ENCODE peak calls at places on chromosomes 16 and 17, in ten cellular contexts. I is fibroblast of lung, G is pancreas, B is IMR-90, Y is psoas muscle, V is stomach, P is A549, J is BE2C, N is mammary epithelial cell, O is GM23338. H is an unnamed sample. For H3K4me1, the result is how much of the 10 kb centered on the place peaks cover.

GRCh38 chr16:78436846-78437245 is 337.4 kb downstream of the WWOX start:
- DNase-seq in I (no peak), G (no peak), B (no peak), Y (no peak), V (no peak), P (no peak), J (no peak), N (no peak), O (no peak), H (no peak)

GRCh38 chr16:19911747-19912146 is 27.1 kb upstream of the GPRC5B start:
- DNase-seq in I (no peak), G (no peak), B (no peak), Y (no peak), V (no peak), P (no peak), J (no peak), N (no peak), O (no peak), H (no peak)

GRCh38 chr17:30091166-30091670 is 25.4 kb upstream of the NSRP1 start:
- DNase-seq in I (no peak), G (no peak), B (no peak), Y (no peak), V (no peak), P (no peak), J (no peak), N (no peak), O (no peak), H (no peak)

GRCh38 chr16:54208262-54208661 is 78.3 kb downstream of the IRX3 start:
- DNase-seq in I (no peak), G (no peak), B (no peak), Y (peak), V (no peak), P (no peak), J (no peak), N (peak), O (no peak), H (no peak)

GRCh38 chr17:43021739-43022512 is at the start of gene VAT1:
- DNase-seq in I (peak), G (peak), B (peak), Y (peak), V (peak), P (peak), J (peak), N (peak), O (peak), H (no peak)

GRCh38 chr17:7841309-7841621 is 7.2 kb downstream of the KDM6B start:
- DNase-seq in I (no peak), G (no peak), B (no peak), Y (no peak), V (no peak), P (no peak), J (peak), N (no peak), O (no peak), H (no peak)

GRCh38 chr17:2071421-2072281 is 16.7 kb downstream of the HIC1 start:
- DNase-seq in I (peak), G (no peak), B (peak), Y (peak), V (no peak), P (no peak), J (no peak), N (no peak), O (no peak), H (no peak)

GRCh38 chr16:57194512-57194911 is 8.4 kb downstream of the RSPRY1 start:
- DNase-seq in I (peak), G (no peak), B (peak), Y (no peak), V (no peak), P (peak), J (no peak), N (peak), O (no peak), H (no peak)

GRCh38 chr17:68512967-68513474 is 791 bp downstream of the PRKAR1A start:
- DNase-seq in I (peak), G (no peak), B (peak), Y (no peak), V (no peak), P (peak), J (no peak), N (peak), O (peak), H (no peak)

GRCh38 chr17:34979650-34980352 is 511 bp upstream of the LIG3 start:
- DNase-seq in I (peak), G (no peak), B (peak), Y (no peak), V (no peak), P (no peak), J (no peak), N (no peak), O (peak), H (no peak)

DNA sequence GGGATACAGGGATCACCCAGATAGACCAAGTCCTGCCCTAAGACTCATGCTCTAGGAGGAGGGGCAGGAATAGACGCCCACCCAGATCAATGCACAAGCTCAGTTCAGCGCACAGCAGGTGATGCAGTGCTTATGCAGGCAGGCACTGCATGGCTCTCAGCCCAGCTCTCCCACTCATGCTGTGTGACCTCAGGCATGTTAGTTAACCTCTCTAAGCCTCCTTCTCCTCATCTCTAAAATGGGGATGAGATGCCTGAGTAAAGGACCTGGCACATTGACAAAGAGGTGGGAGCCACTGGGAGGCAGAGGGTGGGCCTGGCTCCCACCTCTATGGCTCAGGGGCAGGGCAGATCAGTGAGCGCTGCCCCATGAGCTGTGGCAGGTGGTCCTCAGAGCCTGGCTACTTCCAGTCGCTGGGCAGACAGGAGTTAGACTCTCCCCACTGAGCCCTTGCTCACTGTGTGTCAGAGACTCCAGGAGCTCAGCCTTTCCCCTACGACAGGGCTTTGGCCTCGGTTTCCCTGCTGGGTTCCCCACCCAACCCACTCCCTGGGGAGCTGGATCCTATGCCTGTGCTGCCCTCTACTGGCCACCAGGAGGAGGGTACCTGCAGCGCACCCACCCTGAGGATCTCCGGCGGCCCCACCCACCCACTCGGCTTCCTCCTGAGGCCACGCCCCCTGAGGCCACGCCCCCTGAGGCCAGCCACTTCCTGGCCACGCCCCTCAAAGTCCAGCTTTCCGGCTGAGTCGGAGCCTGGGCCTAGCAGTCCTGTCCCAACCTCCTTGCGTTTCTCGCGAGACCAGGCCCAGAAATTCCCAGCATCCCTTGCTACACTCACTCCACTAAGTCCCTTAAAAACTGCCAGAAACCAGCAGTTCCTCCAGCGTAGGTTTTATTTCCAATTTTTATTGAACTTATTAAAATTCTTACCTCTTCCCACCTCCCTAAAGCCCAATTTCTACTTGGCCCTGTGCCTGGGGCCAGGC is 196.1 kb downstream of the GSG1L start:
- DNase-seq in I (peak), G (peak), B (peak), Y (peak), V (peak), P (peak), J (peak), N (peak), O (peak), H (no peak)
- H3K4me1 ChIP-seq in I (under half), G (under half), B (under half), Y (under half), V (under half), P (under half), J (under half), N (under half), O (under half), H (under half)

GRCh38 chr17:62870581-62870964 is 62.5 kb upstream of the MARCHF10 start:
- DNase-seq in I (no peak), G (no peak), B (no peak), Y (no peak), V (no peak), P (no peak), J (peak), N (no peak), O (peak), H (peak)
- H3K4me3 ChIP-seq in I (no peak), G (no peak), B (no peak), Y (no peak), V (no peak), P (no peak), J (peak), N (no peak), O (no peak), H (no peak)

DNA sequence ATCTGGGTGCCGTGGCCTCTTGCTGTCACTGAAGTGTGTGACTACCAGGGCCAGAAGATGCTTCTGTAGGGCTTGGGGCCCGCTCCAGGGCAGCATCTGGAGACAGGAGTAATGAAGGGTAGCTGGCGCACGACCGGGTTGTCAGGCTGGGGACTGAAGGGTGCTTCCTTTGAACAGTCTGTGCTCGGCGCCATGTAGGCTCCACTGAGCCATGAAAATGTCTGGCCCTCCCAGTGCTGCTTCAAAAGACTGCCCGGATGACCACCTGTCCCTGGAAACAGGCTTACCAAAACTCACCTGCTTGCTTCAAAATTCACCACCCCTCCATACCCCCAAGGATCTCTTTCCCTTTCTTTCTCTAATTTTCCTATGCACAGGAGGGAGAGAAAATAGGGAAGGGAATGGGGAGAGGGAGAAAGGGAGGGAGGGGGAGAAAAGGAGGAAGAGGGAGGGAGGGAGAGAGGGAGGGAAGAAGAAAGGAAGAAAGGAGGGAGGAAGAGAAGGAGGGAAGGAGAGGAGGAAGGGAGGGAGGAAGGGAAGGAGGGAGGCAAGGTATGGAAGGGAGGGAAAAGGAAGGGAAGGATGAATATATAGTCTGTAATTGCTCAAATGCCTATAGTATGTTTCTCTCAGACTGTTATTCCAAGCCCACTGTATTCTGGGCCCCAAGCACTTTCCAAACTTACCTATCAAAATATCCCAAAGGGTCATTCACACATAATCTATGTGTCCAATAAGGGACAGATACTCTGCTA is 31.0 kb downstream of the ASIC2 start:
- DNase-seq in I (no peak), G (no peak), B (no peak), Y (no peak), V (no peak), P (no peak), J (no peak), N (no peak), O (no peak), H (no peak)
- TF ChIP-seq CTCF in I (no peak), G (no peak), B (no peak), Y (no peak), V (no peak), P (no peak), J (no peak), N (no peak), O (no peak), H (no peak)

GRCh38 chr17:41650794-41651624 is 26.6 kb upstream of the KRT17 start:
- DNase-seq in I (no peak), G (no peak), B (no peak), Y (peak), V (no peak), P (no peak), J (no peak), N (peak), O (no peak), H (no peak)
- H3K4me1 ChIP-seq in I (under half), G (under half), B (under half), Y (under half), V (under half), P (half or more), J (under half), N (half or more), O (under half), H (half or more)

GRCh38 chr17:4941027-4941610 is 1.1 kb downstream of the RNF167 start:
- DNase-seq in I (no peak), G (no peak), B (no peak), Y (no peak), V (no peak), P (no peak), J (no peak), N (no peak), O (no peak), H (no peak)
- H3K4me3 ChIP-seq in I (peak), G (peak), B (peak), Y (peak), V (peak), P (peak), J (peak), N (peak), O (peak), H (peak)

H was measured in vagina.